ENCODE peak calls at places on chromosomes 11 and 22, in ten cellular contexts. F is tibial nerve, L is transverse colon, S is Caco-2, Z is heart right ventricle, P is cardiac fibroblast, T is bronchial epithelial cell, X is AG04449, R is HCT116, M is sigmoid colon. Q is an unnamed sample.

GRCh38 chr11:9726313-9727022 is 62.6 kb downstream of the SWAP70 start:
- DNase-seq in P (peak), R (peak), L (no peak), S (no peak), M (no peak), F (no peak), T (peak), X (peak), Z (no peak), Q (peak)

GRCh38 chr11:37786214-37786755 is 1188.2 kb upstream of the RAG2 start:
- DNase-seq in S (no peak), P (peak), L (no peak), F (no peak), R (no peak), T (peak), X (peak), M (no peak), Z (no peak), Q (peak)

GRCh38 chr11:36702330-36703054 is 104.5 kb upstream of the RAG2 start:
- DNase-seq in X (peak), P (peak), S (peak), T (peak), Z (no peak), L (no peak), F (peak), M (no peak), R (peak), Q (peak)

GRCh38 chr11:60065801-60066200 is 9.3 kb downstream of the MS4A3 start:
- DNase-seq in T (no peak), R (no peak), F (no peak), S (no peak), X (no peak), M (no peak), L (no peak), P (no peak), Z (no peak), Q (no peak)

GRCh38 chr22:44151661-44152060 is 29.1 kb upstream of the PARVG start:
- DNase-seq in L (no peak), Z (no peak), P (peak), S (no peak), M (no peak), R (no peak), F (no peak), X (no peak), T (no peak), Q (peak)

GRCh38 chr11:45273509-45273908 is 12.6 kb downstream of the SYT13 start:
- DNase-seq in S (no peak), X (no peak), M (no peak), P (no peak), R (no peak), T (no peak), L (no peak), F (no peak), Z (no peak), Q (no peak)

GRCh38 chr11:46504817-46505613 is 88.8 kb downstream of the AMBRA1 start:
- DNase-seq in P (peak), F (no peak), R (no peak), L (no peak), M (no peak), X (peak), S (no peak), Z (no peak), T (no peak), Q (peak)

GRCh38 chr11:19789840-19790710 is 77.4 kb downstream of the NAV2 start:
- DNase-seq in Z (no peak), F (no peak), T (no peak), P (no peak), S (no peak), R (no peak), L (peak), X (peak), M (no peak), Q (peak)

GRCh38 chr11:119067371-119068222 is at the start of gene VPS11:
- DNase-seq in S (peak), P (peak), M (peak), T (peak), R (peak), Z (peak), L (peak), F (peak), X (peak), Q (peak)

GRCh38 chr11:119061256-119061655 is 4.3 kb upstream of the HYOU1 start:
- DNase-seq in R (no peak), T (no peak), S (no peak), P (no peak), X (no peak), L (no peak), M (no peak), Z (no peak), F (no peak), Q (no peak)

GRCh38 chr11:119066481-119066880 is 1.1 kb upstream of the VPS11 start:
- DNase-seq in S (no peak), P (no peak), X (no peak), T (no peak), R (no peak), F (no peak), Z (no peak), L (no peak), M (no peak), Q (peak)

GRCh38 chr11:119062779-119063178 is 4.8 kb upstream of the VPS11 start:
- DNase-seq in P (peak), L (peak), F (no peak), T (peak), R (no peak), M (no peak), S (no peak), X (no peak), Z (no peak), Q (peak)

DNA sequence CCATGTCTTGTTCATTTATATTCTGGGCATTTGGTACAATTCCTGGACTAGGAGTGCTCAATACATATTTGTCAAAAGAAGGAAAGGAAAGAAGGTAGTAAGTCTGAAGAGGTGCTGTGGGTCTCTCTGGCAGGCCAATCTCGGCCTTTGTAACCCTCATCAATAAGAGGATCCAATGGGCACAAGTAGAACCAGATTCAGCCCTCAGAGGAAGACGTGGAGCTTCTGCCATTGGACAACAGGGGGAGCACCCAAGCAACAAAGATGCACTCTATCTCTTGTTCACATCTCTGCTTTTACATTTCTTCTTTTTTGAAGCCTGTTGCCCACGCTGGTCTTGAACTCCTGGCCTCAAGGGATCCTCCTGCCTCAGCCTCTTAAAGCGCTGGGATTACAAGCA is 2.2 kb upstream of the VPS11 start:
- DNase-seq in P (peak), F (no peak), L (peak), S (peak), T (peak), X (no peak), Z (no peak), M (no peak), R (no peak), Q (peak)
- TF ChIP-seq CTCF in P (peak), F (no peak), L (no peak), S (peak), T (peak), X (peak), Z (peak), M (no peak), R (peak), Q (peak)

GRCh38 chr11:130272336-130272735 is 42.4 kb downstream of the ZBTB44 start:
- DNase-seq in R (no peak), S (no peak), F (no peak), P (no peak), Z (no peak), X (no peak), M (no peak), L (no peak), T (no peak), Q (peak)

GRCh38 chr11:130282111-130282510 is 32.6 kb downstream of the ZBTB44 start:
- DNase-seq in M (no peak), S (no peak), T (no peak), R (no peak), P (no peak), F (no peak), L (no peak), Z (no peak), X (no peak), Q (no peak)

GRCh38 chr11:130278745-130279144 is 36.0 kb downstream of the ZBTB44 start:
- DNase-seq in P (peak), T (no peak), F (no peak), Z (no peak), R (no peak), X (no peak), L (no peak), S (no peak), M (no peak), Q (peak)

GRCh38 chr11:130278151-130278550 is 36.6 kb downstream of the ZBTB44 start:
- DNase-seq in F (no peak), R (no peak), P (no peak), Z (no peak), T (no peak), M (no peak), X (no peak), L (no peak), S (no peak), Q (no peak)
- H3K4me3 ChIP-seq in F (no peak), R (no peak), P (no peak), Z (no peak), T (no peak), M (no peak), X (no peak), L (no peak), S (no peak), Q (no peak)

GRCh38 chr11:68212421-68213134 is 518 bp downstream of the KMT5B start:
- DNase-seq in Z (peak), R (peak), P (peak), M (peak), S (peak), L (peak), X (no peak), F (peak), T (peak), Q (peak)
- TF ChIP-seq CTCF in Z (peak), R (no peak), P (peak), M (no peak), S (peak), L (peak), X (peak), F (peak), T (no peak), Q (no peak)

GRCh38 chr22:46761539-46762237 is 762 bp upstream of the TBC1D22A start:
- DNase-seq in F (no peak), M (no peak), R (no peak), L (no peak), Z (no peak), P (no peak), X (no peak), S (no peak), T (no peak), Q (no peak)
- H3K4me3 ChIP-seq in F (peak), M (peak), R (peak), L (peak), Z (peak), P (peak), X (peak), S (peak), T (peak), Q (peak)

DNA sequence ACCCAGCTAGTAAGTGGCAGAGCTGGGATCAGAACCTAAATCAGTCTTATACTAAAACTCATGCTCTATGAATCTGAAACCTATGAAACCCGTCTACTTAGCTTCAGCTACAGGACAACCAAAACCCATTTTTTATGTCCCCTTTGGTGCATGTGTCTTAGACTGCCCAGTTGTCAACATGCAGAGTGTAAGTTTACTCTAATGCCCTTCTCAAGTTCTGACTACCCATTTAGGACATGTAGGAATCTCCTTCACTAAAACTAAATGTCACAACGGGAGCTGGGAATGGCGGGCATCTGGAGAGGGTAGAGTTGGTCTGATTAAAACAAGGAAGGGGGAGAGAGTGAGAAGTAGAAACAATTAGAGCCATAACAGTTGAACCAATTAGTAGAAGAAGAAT is 167.9 kb upstream of the UBASH3B start:
- DNase-seq in R (no peak), Z (no peak), T (no peak), F (no peak), S (no peak), L (no peak), P (no peak), X (no peak), M (no peak), Q (no peak)
- TF ChIP-seq CTCF in R (no peak), Z (no peak), T (no peak), F (no peak), S (no peak), L (no peak), P (no peak), X (no peak), M (no peak), Q (no peak)

DNA sequence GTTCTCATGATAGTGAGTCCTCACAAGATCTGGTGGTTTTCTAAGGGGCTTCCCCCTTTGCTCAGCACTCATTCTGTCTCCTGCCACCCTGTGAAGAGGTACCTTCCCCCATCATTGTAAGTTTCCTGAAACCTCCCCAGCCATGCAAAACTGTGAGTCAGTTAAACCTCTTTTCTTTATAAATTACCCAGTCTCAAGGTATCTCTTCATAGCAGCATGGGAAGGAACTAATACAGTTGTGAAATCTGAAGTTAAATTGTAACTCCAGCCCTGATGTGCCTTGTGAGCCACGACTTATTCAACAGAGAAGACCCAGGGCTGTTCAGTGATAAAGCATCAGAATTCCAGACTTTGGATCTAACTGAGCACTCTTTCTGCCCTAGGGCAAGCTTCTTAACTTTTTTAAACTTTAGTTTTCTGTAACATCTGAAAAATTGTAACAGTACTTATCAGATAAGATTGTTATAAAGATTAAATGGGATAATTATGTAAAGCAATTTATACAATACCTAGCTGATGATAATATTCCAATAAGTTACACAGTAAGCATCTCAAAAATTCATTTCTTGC is 220.0 kb downstream of the TRPC6 start:
- DNase-seq in R (no peak), L (no peak), P (no peak), Z (no peak), T (no peak), F (no peak), M (no peak), X (no peak), S (no peak), Q (no peak)
- H3K4me3 ChIP-seq in R (no peak), L (no peak), P (no peak), Z (no peak), T (no peak), F (no peak), M (no peak), X (no peak), S (no peak), Q (no peak)

GRCh38 chr22:34588893-34589545 is 476.9 kb upstream of the ISX start:
- DNase-seq in S (no peak), T (no peak), M (no peak), F (no peak), Z (no peak), P (no peak), L (no peak), R (no peak), X (no peak), Q (no peak)
- TF ChIP-seq CTCF in S (no peak), T (no peak), M (no peak), F (no peak), Z (no peak), P (no peak), L (no peak), R (no peak), X (no peak), Q (no peak)